ENCODE peak calls at places on chromosome 1, in four cellular contexts. C is astrocyte, E is adrenal gland, A is left ventricle myocardium inferior. X is an unnamed sample.
A peak's percentile ranks its signal among the peaks of the same experiment; 100 is the strongest.

GRCh38 chr1:244191581-244191980 is 140.5 kb downstream of the ZBTB18 start:
- DNase-seq in A (no peak), E (no peak), C (no peak), X (no peak)

GRCh38 chr1:193069748-193070394 is 10.5 kb downstream of the RO60 start:
- DNase-seq in E (no peak), A (no peak), C (no peak), X (no peak)

GRCh38 chr1:221605569-221605968 is 136.3 kb downstream of the DUSP10 start:
- DNase-seq in C (no peak), A (no peak), E (no peak), X (no peak)

GRCh38 chr1:168553680-168554553 is 10.1 kb upstream of the XCL2 start:
- DNase-seq in A (no peak), C (no peak), E (no peak), X (no peak)

GRCh38 chr1:151978910-151979309 is 14.7 kb downstream of the S100A10 start:
- DNase-seq in C (no peak), A (no peak), E (no peak), X (no peak)

GRCh38 chr1:81702079-81702715 is 98.5 kb upstream of the ADGRL2 start:
- DNase-seq in A (no peak), C (no peak), E (no peak), X (no peak)

GRCh38 chr1:205275133-205275532 is 46.4 kb downstream of the NUAK2 start:
- DNase-seq in E (no peak), C (no peak), A (no peak), X (peak; percentile 88)

GRCh38 chr1:199685369-199685768 is 342.1 kb upstream of the NR5A2 start:
- DNase-seq in E (no peak), A (no peak), C (peak; percentile 85), X (no peak)

GRCh38 chr1:154759196-154759595 is 110.9 kb downstream of the KCNN3 start:
- DNase-seq in A (no peak), C (no peak), E (no peak), X (peak; percentile 14)

GRCh38 chr1:50427818-50428779 is 4.9 kb upstream of the DMRTA2 start:
- DNase-seq in A (no peak), C (no peak), E (no peak), X (no peak)

GRCh38 chr1:224302947-224303346 is 27.0 kb downstream of the NVL start:
- DNase-seq in C (no peak), A (no peak), E (no peak), X (no peak)

GRCh38 chr1:205938682-205939081 is 4.6 kb downstream of the SLC26A9 start:
- DNase-seq in C (no peak), A (no peak), E (no peak), X (no peak)

GRCh38 chr1:27403065-27403726 is 10.8 kb downstream of the GPR3 start:
- DNase-seq in C (no peak), A (peak; percentile 75), E (peak; percentile 67), X (no peak)

GRCh38 chr1:58932820-58933598 is 149.2 kb upstream of the JUN start:
- DNase-seq in A (no peak), C (peak; percentile 83), E (peak; percentile 27), X (peak; percentile 92)

GRCh38 chr1:235470741-235471439 is 33.4 kb downstream of the B3GALNT2 start:
- DNase-seq in C (no peak), E (no peak), A (no peak), X (no peak)

GRCh38 chr1:184945034-184945433 is 29.3 kb downstream of the NIBAN1 start:
- DNase-seq in C (peak; percentile 33), E (no peak), A (no peak), X (no peak)

GRCh38 chr1:52862666-52863458 is 20.3 kb downstream of the ZYG11A start:
- DNase-seq in E (no peak), C (no peak), A (no peak), X (no peak)

GRCh38 chr1:158116311-158116710 is 64.4 kb upstream of the CD1D start:
- DNase-seq in C (no peak), E (no peak), A (no peak), X (no peak)

GRCh38 chr1:56029329-56030003 is 549.9 kb downstream of the PLPP3 start:
- DNase-seq in A (no peak), E (no peak), C (no peak), X (no peak)

GRCh38 chr1:186643600-186643999 is 36.6 kb downstream of the PTGS2 start:
- DNase-seq in E (no peak), A (no peak), C (peak; percentile 27), X (no peak)

GRCh38 chr1:46747683-46748288 is 28.9 kb upstream of the EFCAB14 start:
- DNase-seq in C (peak; percentile 20), E (peak; percentile 42), A (no peak), X (peak; percentile 57)

GRCh38 chr1:77024500-77024899 is 157.2 kb downstream of the ST6GALNAC5 start:
- DNase-seq in A (no peak), C (no peak), E (no peak), X (no peak)

GRCh38 chr1:25676488-25676887 is 59.9 kb downstream of the MAN1C1 start:
- DNase-seq in C (peak; percentile 54), A (no peak), E (no peak), X (peak; percentile 40)

GRCh38 chr1:92691937-92692336 is 93.0 kb downstream of the EVI5 start:
- DNase-seq in C (no peak), A (no peak), E (no peak), X (no peak)

GRCh38 chr1:3030663-3031381 is 9.6 kb downstream of the ACTRT2 start:
- DNase-seq in C (no peak), E (no peak), A (no peak), X (no peak)

GRCh38 chr1:212754193-212754592 is 37.4 kb downstream of the NSL1 start:
- DNase-seq in A (no peak), E (no peak), C (no peak), X (no peak)

GRCh38 chr1:45647248-45648021 is 23.6 kb upstream of the CCDC17 start:
- DNase-seq in E (no peak), A (no peak), C (no peak), X (peak; percentile 45)

GRCh38 chr1:10217748-10218441 is 7.5 kb downstream of the KIF1B start:
- DNase-seq in E (peak; percentile 46), C (peak; percentile 36), A (no peak), X (no peak)
- H3K4me1 ChIP-seq in E (peaks cover 36% of the 10 kb centered on the region), C (peaks cover 24% of the 10 kb centered on the region), A (peaks cover 98% of the 10 kb centered on the region), X (peaks cover 79% of the 10 kb centered on the region)

GRCh38 chr1:23596382-23597358 is 37.4 kb upstream of the ID3 start:
- DNase-seq in C (no peak), A (no peak), E (no peak), X (no peak)
- H3K4me1 ChIP-seq in C (peaks cover 9% of the 10 kb centered on the region), A (peaks cover 23% of the 10 kb centered on the region), E (no peaks in the 10 kb centered on the region), X (no peaks in the 10 kb centered on the region)

DNA sequence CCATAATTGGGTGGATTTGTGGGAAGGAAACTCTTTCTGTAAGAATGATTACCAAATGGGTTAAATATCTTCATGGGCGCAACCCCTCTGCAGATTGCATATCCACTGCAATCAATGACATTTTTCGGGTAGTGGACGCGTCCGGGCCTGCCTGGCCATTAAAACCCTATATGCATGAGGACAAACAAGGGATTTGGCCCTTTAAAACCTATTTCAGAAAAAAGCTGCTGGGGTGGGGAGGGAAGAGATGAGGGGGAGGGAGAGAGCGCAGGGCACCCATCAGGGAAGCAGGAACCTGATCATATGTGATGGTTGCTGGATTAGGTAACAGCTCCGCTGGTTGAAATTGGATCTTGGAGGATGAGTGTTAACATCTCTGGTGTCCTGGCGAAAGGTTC is 228.8 kb downstream of the PBX1 start:
- DNase-seq in E (no peak), C (no peak), A (no peak), X (no peak)
- H3K4me1 ChIP-seq in E (peaks cover 17% of the 10 kb centered on the region), C (peaks cover 4% of the 10 kb centered on the region), A (peaks cover 74% of the 10 kb centered on the region), X (peaks cover 70% of the 10 kb centered on the region)

GRCh38 chr1:183633676-183634343 is 1.8 kb downstream of the ARPC5 start:
- DNase-seq in A (no peak), E (no peak), C (peak; percentile 87), X (no peak)

GRCh38 chr1:183632087-183632486 is 3.5 kb downstream of the ARPC5 start:
- DNase-seq in E (no peak), C (peak; percentile 65), A (no peak), X (no peak)

GRCh38 chr1:183634429-183635065 is 1.0 kb downstream of the ARPC5 start:
- DNase-seq in A (no peak), E (no peak), C (no peak), X (no peak)

GRCh38 chr1:183635112-183635605 is 424 bp downstream of the ARPC5 start:
- DNase-seq in E (peak; percentile 31), A (peak; percentile 48), C (no peak), X (peak; percentile 49)

DNA sequence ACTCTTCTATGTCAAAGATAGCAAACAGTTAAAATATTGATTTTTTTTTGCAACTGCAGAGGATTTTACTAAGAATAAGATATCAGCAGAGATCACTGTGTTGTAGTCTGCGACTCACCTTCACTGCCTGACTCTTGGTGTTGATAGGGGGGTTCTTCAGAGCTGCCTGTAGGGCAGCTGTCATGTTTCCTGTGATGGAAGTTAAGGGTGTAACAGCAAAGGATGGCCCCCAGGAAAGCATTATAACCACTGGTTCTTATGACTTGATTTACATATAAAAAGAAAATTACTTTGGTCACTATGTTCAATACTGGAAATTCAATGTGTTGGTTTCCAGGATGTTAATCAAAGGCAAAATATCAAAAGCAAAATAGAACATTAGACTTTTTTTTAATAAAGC is 2.6 kb downstream of the ARPC5 start:
- DNase-seq in E (no peak), A (no peak), C (no peak), X (no peak)
- H3K4me1 ChIP-seq in E (peaks cover 24% of the 10 kb centered on the region), A (peaks cover 89% of the 10 kb centered on the region), C (peaks cover 26% of the 10 kb centered on the region), X (peaks cover 73% of the 10 kb centered on the region)